ENCODE peak calls at places on chromosomes 13 and 19, in six cellular contexts. One of them, this sample, is unnamed.

GRCh38 chr19:45630463-45630862 is 8.7 kb downstream of the EML2 start:
- DNase-seq in PC-9: peak; percentile 99
- DNase-seq in AG09309: peak; percentile 87
- DNase-seq in nephron progenitor cell: no peak
- DNase-seq in mucosa of descending colon: no peak
- DNase-seq in gastrocnemius medialis: no peak
- DNase-seq in this sample: no peak

GRCh38 chr19:35871611-35872010 is 3.2 kb downstream of the APLP1 start:
- DNase-seq in PC-9: no peak
- DNase-seq in AG09309: no peak
- DNase-seq in nephron progenitor cell: no peak
- DNase-seq in mucosa of descending colon: no peak
- DNase-seq in gastrocnemius medialis: no peak
- DNase-seq in this sample: no peak

GRCh38 chr13:44278164-44278563 is 95.5 kb upstream of the SERP2 start:
- DNase-seq in PC-9: no peak
- DNase-seq in AG09309: no peak
- DNase-seq in nephron progenitor cell: no peak
- DNase-seq in mucosa of descending colon: no peak
- DNase-seq in gastrocnemius medialis: no peak
- DNase-seq in this sample: no peak

GRCh38 chr19:32677657-32678056 is 2.0 kb downstream of the RGS9BP start:
- DNase-seq in PC-9: no peak
- DNase-seq in AG09309: no peak
- DNase-seq in nephron progenitor cell: peak; percentile 46
- DNase-seq in mucosa of descending colon: no peak
- DNase-seq in gastrocnemius medialis: peak; percentile 39
- DNase-seq in this sample: no peak

GRCh38 chr19:33905473-33905936 is 108.8 kb downstream of the KCTD15 start:
- DNase-seq in PC-9: no peak
- DNase-seq in AG09309: no peak
- DNase-seq in nephron progenitor cell: peak; percentile 39
- DNase-seq in mucosa of descending colon: no peak
- DNase-seq in gastrocnemius medialis: no peak
- DNase-seq in this sample: no peak

GRCh38 chr13:28059214-28059613 is 41.2 kb downstream of the FLT3 start:
- DNase-seq in PC-9: no peak
- DNase-seq in AG09309: no peak
- DNase-seq in nephron progenitor cell: peak; percentile 20
- DNase-seq in mucosa of descending colon: peak; percentile 51
- DNase-seq in gastrocnemius medialis: no peak
- DNase-seq in this sample: no peak

GRCh38 chr13:22703601-22704209 is 477.1 kb upstream of the SGCG start:
- DNase-seq in PC-9: no peak
- DNase-seq in AG09309: no peak
- DNase-seq in nephron progenitor cell: no peak
- DNase-seq in mucosa of descending colon: no peak
- DNase-seq in gastrocnemius medialis: no peak
- DNase-seq in this sample: no peak

GRCh38 chr13:40595693-40596092 is 70.7 kb downstream of the FOXO1 start:
- DNase-seq in PC-9: no peak
- DNase-seq in AG09309: peak; percentile 17
- DNase-seq in nephron progenitor cell: no peak
- DNase-seq in mucosa of descending colon: no peak
- DNase-seq in gastrocnemius medialis: no peak
- DNase-seq in this sample: no peak

GRCh38 chr13:101487046-101487830 is 34.8 kb downstream of the ITGBL1 start:
- DNase-seq in PC-9: peak; percentile 78
- DNase-seq in AG09309: no peak
- DNase-seq in nephron progenitor cell: no peak
- DNase-seq in mucosa of descending colon: no peak
- DNase-seq in gastrocnemius medialis: no peak
- DNase-seq in this sample: no peak

GRCh38 chr19:33676999-33677665 is 55.4 kb downstream of the CHST8 start:
- DNase-seq in PC-9: no peak
- DNase-seq in AG09309: no peak
- DNase-seq in nephron progenitor cell: no peak
- DNase-seq in mucosa of descending colon: no peak
- DNase-seq in gastrocnemius medialis: no peak
- DNase-seq in this sample: no peak

GRCh38 chr13:39306639-39307589 is 268.7 kb downstream of the NHLRC3 start:
- DNase-seq in PC-9: no peak
- DNase-seq in AG09309: no peak
- DNase-seq in nephron progenitor cell: no peak
- DNase-seq in mucosa of descending colon: no peak
- DNase-seq in gastrocnemius medialis: no peak
- DNase-seq in this sample: no peak

GRCh38 chr19:7623725-7624603 is 5.4 kb downstream of the XAB2 start:
- DNase-seq in PC-9: no peak
- DNase-seq in AG09309: no peak
- DNase-seq in nephron progenitor cell: no peak
- DNase-seq in mucosa of descending colon: no peak
- DNase-seq in gastrocnemius medialis: no peak
- DNase-seq in this sample: no peak

GRCh38 chr19:50402544-50403301 is 16.0 kb upstream of the SPIB start:
- DNase-seq in PC-9: no peak
- DNase-seq in AG09309: no peak
- DNase-seq in nephron progenitor cell: no peak
- DNase-seq in mucosa of descending colon: no peak
- DNase-seq in gastrocnemius medialis: no peak
- DNase-seq in this sample: no peak

GRCh38 chr19:18832331-18833140 is 777 bp downstream of the UPF1 start:
- DNase-seq in PC-9: no peak
- DNase-seq in AG09309: no peak
- DNase-seq in nephron progenitor cell: peak; percentile 46
- DNase-seq in mucosa of descending colon: peak; percentile 63
- DNase-seq in gastrocnemius medialis: peak; percentile 47
- DNase-seq in this sample: no peak

GRCh38 chr13:31172535-31172934 is 10.8 kb upstream of the HSPH1 start:
- DNase-seq in PC-9: peak; percentile 88
- DNase-seq in AG09309: peak; percentile 62
- DNase-seq in nephron progenitor cell: no peak
- DNase-seq in mucosa of descending colon: no peak
- DNase-seq in gastrocnemius medialis: no peak
- DNase-seq in this sample: no peak

DNA sequence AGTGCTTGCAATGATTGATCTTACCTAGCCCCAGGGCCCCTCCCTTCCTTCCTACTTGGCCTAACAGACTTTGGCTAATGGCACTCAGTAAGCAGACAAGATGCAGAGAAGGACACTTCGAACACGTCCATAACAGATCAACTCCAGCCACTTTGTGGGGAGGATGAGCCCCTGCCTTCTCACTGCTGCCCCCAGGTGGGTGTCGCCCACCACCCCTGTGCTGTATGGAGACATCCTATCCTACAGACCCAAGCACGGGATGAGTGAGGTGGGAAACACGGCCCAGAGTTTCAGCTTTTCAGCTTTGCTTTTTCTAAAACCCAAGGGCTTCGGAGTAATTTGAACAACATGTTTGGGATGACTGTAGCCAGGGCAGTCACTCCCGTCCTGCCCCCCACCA is 5.5 kb downstream of the SLC7A1 start:
- DNase-seq in PC-9: no peak
- DNase-seq in AG09309: no peak
- DNase-seq in nephron progenitor cell: no peak
- DNase-seq in mucosa of descending colon: no peak
- DNase-seq in gastrocnemius medialis: no peak
- DNase-seq in this sample: no peak
- TF ChIP-seq CTCF in PC-9: no peak
- TF ChIP-seq CTCF in AG09309: no peak
- TF ChIP-seq CTCF in nephron progenitor cell: no peak
- TF ChIP-seq CTCF in mucosa of descending colon: no peak
- TF ChIP-seq CTCF in gastrocnemius medialis: no peak
- TF ChIP-seq CTCF in this sample: no peak

GRCh38 chr13:104106705-104107393 is 1040.6 kb upstream of the SLC10A2 start:
- DNase-seq in PC-9: peak; percentile 74
- DNase-seq in AG09309: no peak
- DNase-seq in nephron progenitor cell: no peak
- DNase-seq in mucosa of descending colon: no peak
- DNase-seq in gastrocnemius medialis: no peak
- DNase-seq in this sample: no peak
- TF ChIP-seq CTCF in PC-9: no peak
- TF ChIP-seq CTCF in AG09309: no peak
- TF ChIP-seq CTCF in nephron progenitor cell: no peak
- TF ChIP-seq CTCF in mucosa of descending colon: no peak
- TF ChIP-seq CTCF in gastrocnemius medialis: no peak
- TF ChIP-seq CTCF in this sample: no peak

DNA sequence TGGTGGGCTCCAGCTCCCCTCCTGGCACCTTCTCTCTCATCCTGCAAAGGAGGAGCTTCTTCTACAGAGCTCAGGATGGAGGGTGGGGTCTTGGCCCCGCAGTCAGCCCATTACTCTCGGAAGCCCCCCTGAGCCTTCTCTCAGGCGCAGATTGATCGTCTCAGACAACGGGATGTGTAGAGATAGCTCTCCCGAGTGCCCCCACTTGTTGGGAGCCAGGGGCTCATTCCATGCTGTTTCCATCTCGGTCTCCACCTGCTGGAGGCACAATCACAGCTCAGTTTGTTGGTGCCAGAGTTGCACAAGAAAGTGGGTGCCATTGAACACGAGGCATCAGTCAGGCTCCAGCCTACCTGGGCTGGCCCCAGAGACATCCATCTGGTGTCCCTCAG is 3.6 kb upstream of the ZNF135 start:
- DNase-seq in PC-9: no peak
- DNase-seq in AG09309: no peak
- DNase-seq in nephron progenitor cell: no peak
- DNase-seq in mucosa of descending colon: no peak
- DNase-seq in gastrocnemius medialis: no peak
- DNase-seq in this sample: no peak
- TF ChIP-seq CTCF in PC-9: no peak
- TF ChIP-seq CTCF in AG09309: peak; percentile 7
- TF ChIP-seq CTCF in nephron progenitor cell: no peak
- TF ChIP-seq CTCF in mucosa of descending colon: no peak
- TF ChIP-seq CTCF in gastrocnemius medialis: no peak
- TF ChIP-seq CTCF in this sample: no peak

DNA sequence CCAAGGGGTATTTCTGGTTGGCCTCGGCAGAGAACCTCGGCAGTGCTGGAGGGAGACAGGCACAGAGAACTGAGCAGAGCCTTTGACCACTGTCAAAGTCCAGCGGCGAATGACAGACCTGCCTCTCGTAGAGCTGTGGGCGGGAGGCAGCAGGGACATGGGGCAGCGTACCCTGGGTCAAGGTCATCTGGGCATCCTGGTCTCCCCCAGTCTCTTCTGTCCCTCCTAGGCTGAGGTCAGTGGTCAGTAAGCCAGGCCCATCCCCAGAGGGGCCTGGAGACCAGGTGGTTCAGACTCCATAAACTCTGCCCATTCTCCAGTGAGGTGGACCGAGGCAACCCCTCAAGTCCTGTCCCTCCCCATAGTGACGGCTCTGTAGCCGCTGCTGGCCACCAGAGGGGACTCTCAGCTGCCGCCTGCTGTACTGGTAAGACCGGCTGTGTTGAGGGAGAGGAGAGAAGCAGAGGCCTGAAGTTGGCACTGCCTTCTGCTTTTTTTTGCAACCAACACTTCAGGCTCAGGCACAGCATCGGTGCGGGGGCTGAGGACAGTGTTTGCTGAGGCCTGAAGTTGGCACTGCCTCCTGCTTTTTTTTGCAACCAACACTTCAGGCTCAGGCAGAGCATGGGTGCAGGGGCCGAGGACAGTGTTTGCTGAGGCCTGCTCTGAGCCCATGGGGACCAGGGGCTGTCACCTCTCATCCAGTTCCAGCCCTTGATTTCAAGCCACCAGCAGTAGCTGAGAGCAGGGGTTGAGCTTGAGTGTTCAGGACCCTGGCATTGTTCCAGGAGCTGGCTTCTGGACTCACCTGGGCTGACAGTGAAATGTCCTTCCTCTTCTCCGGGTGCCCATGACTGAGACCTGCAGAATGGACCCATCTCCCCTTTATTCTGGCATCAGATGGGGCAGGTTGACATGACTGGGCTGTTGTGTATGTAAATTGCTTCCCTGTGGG is at the start of gene PGLYRP2:
- DNase-seq in PC-9: peak; percentile 56
- DNase-seq in AG09309: no peak
- DNase-seq in nephron progenitor cell: no peak
- DNase-seq in mucosa of descending colon: no peak
- DNase-seq in gastrocnemius medialis: no peak
- DNase-seq in this sample: no peak
- TF ChIP-seq CTCF in PC-9: peak; percentile 59
- TF ChIP-seq CTCF in AG09309: no peak
- TF ChIP-seq CTCF in nephron progenitor cell: no peak
- TF ChIP-seq CTCF in mucosa of descending colon: no peak
- TF ChIP-seq CTCF in gastrocnemius medialis: peak; percentile 30
- TF ChIP-seq CTCF in this sample: peak; percentile 38

GRCh38 chr19:42290523-42291436 is 11.2 kb upstream of the PRR19 start:
- DNase-seq in PC-9: no peak
- DNase-seq in AG09309: no peak
- DNase-seq in nephron progenitor cell: peak; percentile 64
- DNase-seq in mucosa of descending colon: peak; percentile 56
- DNase-seq in gastrocnemius medialis: no peak
- DNase-seq in this sample: no peak
- TF ChIP-seq CTCF in PC-9: peak; percentile 67
- TF ChIP-seq CTCF in AG09309: peak; percentile 54
- TF ChIP-seq CTCF in nephron progenitor cell: peak; percentile 59
- TF ChIP-seq CTCF in mucosa of descending colon: peak; percentile 13
- TF ChIP-seq CTCF in gastrocnemius medialis: peak; percentile 38
- TF ChIP-seq CTCF in this sample: peak; percentile 72